ENCODE peak calls at places on chromosome 3, in nine cellular contexts. P is D721Med, K is ovary, Q is H9, W is foreskin fibroblast, L is left ventricle myocardium inferior, N is upper lobe of right lung, B is OCI-LY7, U is heart right ventricle. H is an unnamed sample.
A peak's percentile ranks its signal among the peaks of the same experiment; 100 is the strongest.

GRCh38 chr3:42541079-42541478 is 38.6 kb downstream of the VIPR1 start:
- DNase-seq in P (no peak), K (no peak), Q (no peak), W (no peak), L (peak; percentile 41), N (no peak), B (no peak), U (peak; percentile 38), H (no peak)

GRCh38 chr3:189488241-189488767 is 142.9 kb upstream of the TP63 start:
- DNase-seq in P (no peak), K (no peak), Q (no peak), W (peak; percentile 3), L (no peak), N (no peak), B (no peak), U (no peak), H (peak; percentile 80)

GRCh38 chr3:14125193-14126016 is 553 bp downstream of the TMEM43 start:
- DNase-seq in P (no peak), K (peak; percentile 67), Q (peak; percentile 80), W (peak; percentile 94), L (peak; percentile 42), N (peak; percentile 88), B (peak; percentile 46), U (peak; percentile 58), H (peak; percentile 96)

GRCh38 chr3:188680189-188680588 is 491.6 kb upstream of the TPRG1 start:
- DNase-seq in P (no peak), K (no peak), Q (no peak), W (no peak), L (no peak), N (no peak), B (no peak), U (no peak), H (no peak)

GRCh38 chr3:196322-197153 is at the start of gene CHL1:
- DNase-seq in P (no peak), K (peak; percentile 55), Q (peak; percentile 56), W (no peak), L (no peak), N (peak; percentile 52), B (no peak), U (peak; percentile 16), H (no peak)

GRCh38 chr3:52453496-52454234 is at the start of gene TNNC1:
- DNase-seq in P (no peak), K (no peak), Q (peak; percentile 75), W (no peak), L (peak; percentile 70), N (peak; percentile 81), B (no peak), U (peak; percentile 72), H (no peak)

GRCh38 chr3:37227870-37228549 is 53.6 kb upstream of the LRRFIP2 start:
- DNase-seq in P (no peak), K (no peak), Q (no peak), W (no peak), L (no peak), N (no peak), B (no peak), U (no peak), H (no peak)

GRCh38 chr3:99713440-99713839 is 75.0 kb downstream of the COL8A1 start:
- DNase-seq in P (no peak), K (no peak), Q (no peak), W (no peak), L (no peak), N (no peak), B (no peak), U (no peak), H (no peak)

GRCh38 chr3:25962255-25962654 is 172.4 kb downstream of the OXSM start:
- DNase-seq in P (no peak), K (no peak), Q (peak; percentile 72), W (no peak), L (no peak), N (no peak), B (peak; percentile 4), U (no peak), H (no peak)

GRCh38 chr3:177478170-177478859 is 281.0 kb upstream of the TBL1XR1 start:
- DNase-seq in P (no peak), K (no peak), Q (no peak), W (peak; percentile 96), L (no peak), N (no peak), B (no peak), U (no peak), H (peak; percentile 100)

GRCh38 chr3:179321585-179322322 is 1.1 kb upstream of the ZNF639 start:
- DNase-seq in P (no peak), K (no peak), Q (no peak), W (peak; percentile 54), L (no peak), N (no peak), B (peak; percentile 61), U (no peak), H (peak; percentile 59)

GRCh38 chr3:48919215-48920138 is 835 bp downstream of the ARIH2 start:
- DNase-seq in P (no peak), K (no peak), Q (peak; percentile 38), W (peak; percentile 37), L (peak; percentile 20), N (no peak), B (peak; percentile 81), U (no peak), H (peak; percentile 41)

GRCh38 chr3:149199474-149199873 is 22.2 kb downstream of the CP start:
- DNase-seq in P (no peak), K (no peak), Q (no peak), W (peak; percentile 17), L (no peak), N (no peak), B (no peak), U (no peak), H (peak; percentile 34)

DNA sequence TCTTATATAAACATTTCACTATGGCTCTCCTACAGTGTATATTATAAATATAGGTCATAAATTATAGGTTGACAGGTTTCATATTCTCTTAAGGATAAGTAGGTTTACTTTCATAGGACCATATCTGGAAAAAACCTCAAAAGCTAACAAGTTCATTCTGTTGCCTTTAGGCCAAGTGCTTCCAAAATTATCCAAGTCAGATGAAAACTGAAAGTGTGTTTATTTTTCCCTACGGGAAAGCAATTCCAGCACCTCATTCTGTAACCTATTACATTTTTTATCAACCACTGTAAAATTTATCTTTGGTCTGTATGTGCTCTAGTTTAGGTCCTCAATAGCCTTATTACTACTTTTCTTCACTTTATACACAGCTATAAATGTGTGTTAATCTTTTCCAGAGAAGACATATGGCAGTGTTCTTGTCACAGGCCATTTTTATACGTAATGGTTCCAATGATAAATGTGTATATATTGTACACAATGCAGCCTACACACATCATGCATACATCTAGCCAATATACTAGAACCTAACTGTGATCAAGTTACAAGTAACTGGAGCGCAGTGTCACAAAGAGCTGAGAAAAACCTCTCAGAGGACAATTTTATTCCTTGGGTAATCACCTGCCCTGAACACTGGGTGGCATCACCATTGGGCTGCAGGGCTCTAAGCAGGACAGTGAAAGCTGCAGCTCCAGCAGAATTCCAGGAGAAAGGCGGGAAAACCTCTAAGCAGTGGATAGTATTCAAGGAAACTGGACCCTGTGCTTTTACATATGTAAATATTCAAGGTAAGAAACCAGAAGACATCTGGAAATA is 251.3 kb downstream of the CTNNB1 start:
- DNase-seq in P (no peak), K (no peak), Q (no peak), W (no peak), L (no peak), N (no peak), B (no peak), U (no peak), H (no peak)
- TF ChIP-seq CTCF in P (no peak), K (no peak), Q (peak; percentile 58), W (peak; percentile 6), L (peak; percentile 28), N (no peak), B (peak; percentile 22), U (no peak), H (no peak)

GRCh38 chr3:62183087-62183486 is 190.3 kb downstream of the FEZF2 start:
- DNase-seq in P (no peak), K (no peak), Q (no peak), W (no peak), L (no peak), N (no peak), B (no peak), U (peak; percentile 21), H (no peak)

GRCh38 chr3:62178739-62179600 is 194.4 kb downstream of the FEZF2 start:
- DNase-seq in P (no peak), K (no peak), Q (no peak), W (no peak), L (no peak), N (no peak), B (no peak), U (no peak), H (no peak)

GRCh38 chr3:62178032-62178431 is 195.3 kb downstream of the FEZF2 start:
- DNase-seq in P (no peak), K (no peak), Q (no peak), W (no peak), L (no peak), N (no peak), B (no peak), U (no peak), H (no peak)

GRCh38 chr3:62184559-62184958 is 188.8 kb downstream of the FEZF2 start:
- DNase-seq in P (no peak), K (no peak), Q (no peak), W (no peak), L (no peak), N (no peak), B (no peak), U (no peak), H (no peak)

GRCh38 chr3:62180514-62180913 is 192.8 kb downstream of the FEZF2 start:
- DNase-seq in P (no peak), K (no peak), Q (no peak), W (no peak), L (no peak), N (no peak), B (no peak), U (no peak), H (no peak)
- TF ChIP-seq CTCF in P (no peak), K (no peak), Q (no peak), W (no peak), L (no peak), N (no peak), B (no peak), U (no peak), H (no peak)

DNA sequence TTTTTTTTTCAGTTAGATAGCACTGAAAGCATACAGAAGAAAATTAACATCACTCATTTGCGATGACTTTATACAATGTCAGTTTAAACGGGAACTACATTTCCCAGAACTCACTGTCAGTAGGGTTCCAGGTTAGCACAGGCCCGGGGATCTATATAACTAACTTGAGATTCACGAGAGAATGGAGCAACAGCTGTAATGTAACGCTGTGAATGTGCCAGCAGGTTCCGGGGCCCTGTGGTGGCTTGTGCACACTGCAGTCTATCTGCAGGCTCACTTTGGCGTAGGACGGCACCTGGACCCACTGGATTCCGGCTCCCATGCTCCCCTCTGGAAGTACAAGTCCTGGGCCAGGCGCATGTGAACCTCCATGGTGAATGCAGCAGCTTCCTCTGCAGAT is 19.4 kb downstream of the CCR1 start:
- DNase-seq in P (no peak), K (no peak), Q (no peak), W (no peak), L (no peak), N (no peak), B (no peak), U (no peak), H (no peak)
- TF ChIP-seq CTCF in P (no peak), K (no peak), Q (no peak), W (no peak), L (no peak), N (no peak), B (no peak), U (no peak), H (no peak)

DNA sequence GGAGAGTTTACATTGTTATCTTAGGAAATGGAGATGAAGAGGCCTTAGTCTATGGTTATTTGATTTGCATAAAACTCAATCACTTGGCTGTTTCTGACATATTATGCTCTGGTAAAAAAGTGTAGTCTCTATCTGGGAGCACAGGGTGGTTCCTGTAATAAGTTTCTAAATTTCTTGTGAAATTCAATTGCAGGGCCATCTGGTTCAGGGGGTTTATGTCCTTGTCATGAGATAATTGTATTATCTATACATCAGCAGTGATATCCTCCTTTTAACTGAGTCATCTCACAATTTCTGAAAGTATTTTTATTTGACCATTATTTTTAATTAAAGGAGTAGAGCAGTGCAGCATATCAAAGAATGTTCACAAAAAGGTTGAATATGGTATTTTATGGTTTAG is 203.3 kb downstream of the MFSD1 start:
- DNase-seq in P (no peak), K (no peak), Q (no peak), W (no peak), L (no peak), N (no peak), B (no peak), U (no peak), H (no peak)
- TF ChIP-seq CTCF in P (no peak), K (no peak), Q (no peak), W (no peak), L (no peak), N (no peak), B (no peak), U (no peak), H (no peak)